ENCODE peak calls at places on chromosomes 12 and 14, in four cellular contexts. One of them, this sample, is unnamed.

GRCh38 chr14:32940066-32940651 is 1.5 kb downstream of the NPAS3 start:
- DNase-seq in body of pancreas: no peak
- DNase-seq in brain microvascular endothelial cell: no peak
- DNase-seq in DND-41: no peak
- DNase-seq in this sample: no peak

GRCh38 chr14:103628221-103628683 is 759 bp upstream of the KLC1 start:
- DNase-seq in body of pancreas: peak
- DNase-seq in brain microvascular endothelial cell: peak
- DNase-seq in DND-41: no peak
- DNase-seq in this sample: peak

GRCh38 chr12:92908108-92908507 is 21.0 kb downstream of the EEA1 start:
- DNase-seq in body of pancreas: no peak
- DNase-seq in brain microvascular endothelial cell: no peak
- DNase-seq in DND-41: peak
- DNase-seq in this sample: no peak

GRCh38 chr14:104926619-104927431 is 2.1 kb downstream of the PLD4 start:
- DNase-seq in body of pancreas: no peak
- DNase-seq in brain microvascular endothelial cell: no peak
- DNase-seq in DND-41: no peak
- DNase-seq in this sample: no peak

GRCh38 chr14:61183486-61183885 is 97.7 kb downstream of the TMEM30B start:
- DNase-seq in body of pancreas: no peak
- DNase-seq in brain microvascular endothelial cell: no peak
- DNase-seq in DND-41: no peak
- DNase-seq in this sample: no peak

GRCh38 chr14:50452979-50453705 is 56.5 kb upstream of the CDKL1 start:
- DNase-seq in body of pancreas: no peak
- DNase-seq in brain microvascular endothelial cell: peak
- DNase-seq in DND-41: no peak
- DNase-seq in this sample: no peak

GRCh38 chr12:26327975-26328635 is 132.7 kb downstream of the SSPN start:
- DNase-seq in body of pancreas: no peak
- DNase-seq in brain microvascular endothelial cell: no peak
- DNase-seq in DND-41: no peak
- DNase-seq in this sample: no peak

GRCh38 chr12:90456248-90456647 is 498.7 kb downstream of the CCER1 start:
- DNase-seq in body of pancreas: no peak
- DNase-seq in brain microvascular endothelial cell: no peak
- DNase-seq in DND-41: no peak
- DNase-seq in this sample: no peak

GRCh38 chr12:93085383-93086287 is 156.5 kb upstream of the EEA1 start:
- DNase-seq in body of pancreas: no peak
- DNase-seq in brain microvascular endothelial cell: peak
- DNase-seq in DND-41: no peak
- DNase-seq in this sample: no peak

GRCh38 chr14:99581960-99582359 is 22.0 kb downstream of the CCDC85C start:
- DNase-seq in body of pancreas: no peak
- DNase-seq in brain microvascular endothelial cell: no peak
- DNase-seq in DND-41: no peak
- DNase-seq in this sample: peak

GRCh38 chr14:99579077-99579836 is 24.8 kb downstream of the CCDC85C start:
- DNase-seq in body of pancreas: peak
- DNase-seq in brain microvascular endothelial cell: no peak
- DNase-seq in DND-41: no peak
- DNase-seq in this sample: peak

GRCh38 chr14:99578541-99579044 is 25.4 kb downstream of the CCDC85C start:
- DNase-seq in body of pancreas: no peak
- DNase-seq in brain microvascular endothelial cell: no peak
- DNase-seq in DND-41: no peak
- DNase-seq in this sample: no peak

GRCh38 chr14:99579903-99580570 is 24.0 kb downstream of the CCDC85C start:
- DNase-seq in body of pancreas: peak
- DNase-seq in brain microvascular endothelial cell: peak
- DNase-seq in DND-41: no peak
- DNase-seq in this sample: peak

DNA sequence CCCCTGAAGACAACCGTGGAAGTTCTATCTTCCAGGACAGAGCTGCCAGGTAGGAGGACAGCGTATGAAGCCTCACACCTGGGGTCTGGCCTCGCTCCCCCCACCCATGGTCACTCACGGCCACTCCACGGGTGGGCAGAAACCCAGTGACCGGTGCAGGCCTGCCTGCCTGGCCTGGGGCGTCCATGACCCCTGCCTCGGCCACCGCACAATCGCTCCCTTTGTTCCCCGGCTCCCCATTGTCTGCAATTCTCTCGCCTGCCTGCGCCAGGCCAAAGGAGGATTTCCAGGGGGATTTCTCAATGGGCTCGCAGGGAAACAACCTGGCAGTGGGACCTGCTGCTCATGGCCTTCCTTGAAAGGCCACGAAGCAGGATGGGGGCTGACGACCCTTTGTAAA is 22.6 kb downstream of the CCDC85C start:
- DNase-seq in body of pancreas: no peak
- DNase-seq in brain microvascular endothelial cell: no peak
- DNase-seq in DND-41: no peak
- DNase-seq in this sample: no peak
- H3K27ac ChIP-seq in body of pancreas: no peak
- H3K27ac ChIP-seq in brain microvascular endothelial cell: no peak
- H3K27ac ChIP-seq in DND-41: no peak
- H3K27ac ChIP-seq in this sample: peak

GRCh38 chr12:7345232-7345631 is 41.4 kb downstream of the ACSM4 start:
- DNase-seq in body of pancreas: no peak
- DNase-seq in brain microvascular endothelial cell: no peak
- DNase-seq in DND-41: no peak
- DNase-seq in this sample: no peak

GRCh38 chr12:7351177-7351576 is 47.3 kb downstream of the ACSM4 start:
- DNase-seq in body of pancreas: no peak
- DNase-seq in brain microvascular endothelial cell: no peak
- DNase-seq in DND-41: no peak
- DNase-seq in this sample: no peak

GRCh38 chr12:7352661-7353060 is 48.8 kb downstream of the ACSM4 start:
- DNase-seq in body of pancreas: no peak
- DNase-seq in brain microvascular endothelial cell: no peak
- DNase-seq in DND-41: no peak
- DNase-seq in this sample: no peak

GRCh38 chr12:7346571-7347225 is 42.8 kb downstream of the ACSM4 start:
- DNase-seq in body of pancreas: no peak
- DNase-seq in brain microvascular endothelial cell: no peak
- DNase-seq in DND-41: peak
- DNase-seq in this sample: no peak

GRCh38 chr12:7349418-7349817 is 45.5 kb downstream of the ACSM4 start:
- DNase-seq in body of pancreas: no peak
- DNase-seq in brain microvascular endothelial cell: no peak
- DNase-seq in DND-41: no peak
- DNase-seq in this sample: no peak
- TF ChIP-seq CTCF in body of pancreas: no peak
- TF ChIP-seq CTCF in brain microvascular endothelial cell: no peak
- TF ChIP-seq CTCF in DND-41: no peak
- TF ChIP-seq CTCF in this sample: no peak

GRCh38 chr14:81464253-81465001 is 64.3 kb upstream of the STON2 start:
- DNase-seq in body of pancreas: peak
- DNase-seq in brain microvascular endothelial cell: peak
- DNase-seq in DND-41: peak
- DNase-seq in this sample: no peak
- H3K4me3 ChIP-seq in body of pancreas: no peak
- H3K4me3 ChIP-seq in brain microvascular endothelial cell: peak
- H3K4me3 ChIP-seq in DND-41: peak
- H3K4me3 ChIP-seq in this sample: no peak

GRCh38 chr12:3186546-3187237 is 109.5 kb downstream of the TSPAN9 start:
- DNase-seq in body of pancreas: no peak
- DNase-seq in brain microvascular endothelial cell: no peak
- DNase-seq in DND-41: no peak
- DNase-seq in this sample: no peak

GRCh38 chr12:3187846-3188755 is 110.9 kb downstream of the TSPAN9 start:
- DNase-seq in body of pancreas: no peak
- DNase-seq in brain microvascular endothelial cell: no peak
- DNase-seq in DND-41: no peak
- DNase-seq in this sample: no peak

GRCh38 chr12:3185260-3185870 is 108.2 kb downstream of the TSPAN9 start:
- DNase-seq in body of pancreas: no peak
- DNase-seq in brain microvascular endothelial cell: no peak
- DNase-seq in DND-41: no peak
- DNase-seq in this sample: no peak

GRCh38 chr12:3182426-3182825 is 105.2 kb downstream of the TSPAN9 start:
- DNase-seq in body of pancreas: no peak
- DNase-seq in brain microvascular endothelial cell: no peak
- DNase-seq in DND-41: no peak
- DNase-seq in this sample: no peak

DNA sequence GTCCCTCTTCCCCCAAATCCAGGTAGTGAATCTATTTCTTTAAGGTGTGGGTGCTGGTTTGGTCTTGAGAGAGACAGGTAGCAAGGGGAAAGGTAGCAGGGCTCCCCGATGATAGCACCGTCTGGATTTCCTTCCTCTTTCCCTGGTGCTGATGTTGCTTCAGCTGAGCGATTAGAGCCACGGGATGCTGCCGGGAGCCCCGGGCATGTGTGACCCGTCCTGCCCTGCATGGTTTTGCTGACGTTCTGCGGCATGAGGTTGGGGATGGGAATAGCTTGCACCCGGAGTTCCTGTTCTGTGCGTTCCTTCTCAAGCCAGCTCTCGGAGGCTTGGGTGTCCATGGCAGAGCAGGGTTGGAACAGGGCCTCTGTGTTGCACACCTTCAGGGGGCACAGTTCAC is 107.3 kb downstream of the TSPAN9 start:
- DNase-seq in body of pancreas: no peak
- DNase-seq in brain microvascular endothelial cell: no peak
- DNase-seq in DND-41: no peak
- DNase-seq in this sample: no peak
- H3K27ac ChIP-seq in body of pancreas: no peak
- H3K27ac ChIP-seq in brain microvascular endothelial cell: no peak
- H3K27ac ChIP-seq in DND-41: no peak
- H3K27ac ChIP-seq in this sample: no peak

This sample was measured in upper lobe of left lung.